ENCODE peak calls at places on chromosomes 2 and 18, in five cellular contexts. J is neural progenitor cell, T is psoas muscle, G is ovary, X is neuronal stem cell. N is an unnamed sample. For H3K27me3 and H3K36me3, the result is how much of the 10 kb centered on the place peaks cover.

GRCh38 chr2:71154798-71155197 is 24.4 kb downstream of the MPHOSPH10 start:
- DNase-seq in J (peak), T (no peak), G (no peak), X (no peak), N (peak)

GRCh38 chr2:111692311-111692710 is 191.7 kb downstream of the ANAPC1 start:
- DNase-seq in J (no peak), T (no peak), G (no peak), X (no peak), N (no peak)

GRCh38 chr2:233093721-233094120 is 33.6 kb downstream of the INPP5D start:
- DNase-seq in J (no peak), T (no peak), G (no peak), X (no peak), N (no peak)

GRCh38 chr2:176491172-176491904 is 222.1 kb downstream of the MTX2 start:
- DNase-seq in J (no peak), T (peak), G (peak), X (no peak), N (no peak)

GRCh38 chr2:40820319-40820718 is 368.4 kb upstream of the SLC8A1 start:
- DNase-seq in J (no peak), T (no peak), G (no peak), X (no peak), N (no peak)

GRCh38 chr18:60049172-60049571 is 149.4 kb downstream of the PMAIP1 start:
- DNase-seq in J (no peak), T (no peak), G (no peak), X (no peak), N (no peak)

GRCh38 chr2:219309278-219309677 is at the start of gene PTPRN:
- DNase-seq in J (peak), T (no peak), G (no peak), X (peak), N (peak)

GRCh38 chr2:153106802-153107477 is 371.6 kb downstream of the RPRM start:
- DNase-seq in J (no peak), T (no peak), G (no peak), X (no peak), N (no peak)

DNA sequence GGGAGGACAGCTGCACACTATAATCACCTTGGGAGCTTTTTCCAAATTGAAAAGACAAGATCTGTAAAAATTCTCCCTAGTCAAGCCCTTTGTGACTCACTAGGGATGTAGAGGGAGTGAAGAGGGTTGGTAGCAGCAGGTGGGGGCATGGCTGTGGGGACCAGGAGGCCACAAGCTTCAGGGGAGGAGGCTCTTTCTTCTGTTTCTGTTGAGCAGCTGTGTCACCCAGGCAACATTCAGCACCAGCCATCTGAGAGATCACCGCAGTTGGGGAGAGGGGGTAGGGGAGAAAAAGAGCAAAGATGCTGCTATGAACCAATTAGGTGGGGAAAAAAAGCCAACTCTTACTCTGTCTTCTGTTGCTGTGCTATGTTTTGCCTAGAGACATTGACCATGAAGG is 352.3 kb upstream of the MEIS1 start:
- DNase-seq in J (peak), T (no peak), G (no peak), X (no peak), N (no peak)
- H3K27me3 ChIP-seq in J (under half), T (under half), G (under half), X (under half), N (under half)

GRCh38 chr2:119694470-119694993 is 15.5 kb downstream of the TMEM177 start:
- DNase-seq in J (no peak), T (no peak), G (no peak), X (no peak), N (no peak)
- H3K4me3 ChIP-seq in J (no peak), T (no peak), G (no peak), X (no peak), N (no peak)

DNA sequence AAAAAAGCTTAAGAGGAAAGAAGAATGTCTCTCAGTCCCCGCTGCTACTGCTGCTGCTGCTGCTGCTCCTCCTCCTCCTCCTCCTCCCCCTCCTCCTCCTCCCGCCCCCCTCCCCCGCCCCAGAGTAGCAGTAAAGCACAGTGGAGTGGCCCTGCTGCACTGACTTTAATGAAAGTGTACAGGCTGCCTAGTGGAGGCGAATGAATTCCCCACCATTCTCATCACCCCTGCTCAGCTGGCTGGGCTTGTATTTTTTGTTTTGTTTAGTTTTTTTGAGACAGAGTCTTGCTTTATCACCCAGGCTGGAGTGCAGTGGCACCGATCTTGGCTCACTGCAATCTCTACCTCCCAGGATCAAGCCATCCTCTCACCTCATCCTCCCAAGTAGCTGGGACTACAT is 34.3 kb downstream of the GORASP2 start:
- DNase-seq in J (no peak), T (no peak), G (no peak), X (no peak), N (peak)
- H3K36me3 ChIP-seq in J (under half), T (under half), G (under half), X (under half), N (under half)

GRCh38 chr2:173213181-173213580 is 137.5 kb downstream of the MAP3K20 start:
- DNase-seq in J (no peak), T (no peak), G (no peak), X (no peak), N (no peak)
- H3K27me3 ChIP-seq in J (under half), T (under half), G (under half), X (under half), N (under half)

DNA sequence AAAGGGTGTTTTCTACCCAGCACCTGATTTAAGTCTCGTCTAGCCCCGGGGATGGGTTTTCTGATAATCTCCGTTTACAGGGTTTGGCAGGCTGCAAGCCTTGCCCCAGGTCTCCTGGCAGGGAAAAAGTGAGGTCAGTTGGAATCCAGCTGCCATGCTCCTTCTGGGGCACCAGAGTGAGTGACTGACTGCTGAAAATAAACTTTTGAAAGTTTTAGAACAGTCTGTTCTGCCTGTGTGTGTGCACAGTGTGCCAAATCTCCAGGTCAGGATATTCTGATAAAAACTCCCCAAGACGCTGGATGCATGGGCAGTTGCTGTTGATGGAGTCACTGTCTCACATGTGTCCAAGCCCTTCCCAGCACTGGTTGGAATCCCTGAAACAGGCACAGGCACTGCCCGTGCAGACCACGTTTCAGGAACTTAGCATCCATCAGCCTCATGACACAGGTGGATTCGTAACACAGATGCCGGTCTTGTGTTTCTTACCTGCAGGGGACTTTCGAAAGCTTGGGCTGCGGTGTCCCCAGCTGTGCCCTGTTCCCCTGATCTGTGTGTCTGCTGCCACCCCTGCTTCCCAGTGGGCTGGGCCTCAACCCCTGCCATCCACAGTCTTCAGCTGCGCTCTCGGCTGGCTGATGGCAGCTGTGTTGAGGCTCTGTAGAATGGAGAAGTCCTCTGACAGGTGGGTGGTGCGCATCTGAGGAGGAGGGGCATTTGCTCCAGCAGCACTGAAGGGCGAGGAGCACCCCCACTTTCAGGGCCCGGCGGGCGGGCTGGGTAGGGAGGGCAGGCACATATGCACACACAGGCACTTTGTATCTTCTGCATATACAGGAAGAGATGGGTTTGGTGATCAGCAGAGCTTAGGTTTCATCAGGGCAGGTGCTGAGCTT is 65.0 kb downstream of the SH3RF3 start:
- DNase-seq in J (no peak), T (no peak), G (no peak), X (no peak), N (no peak)
- H3K4me3 ChIP-seq in J (no peak), T (no peak), G (no peak), X (no peak), N (no peak)

DNA sequence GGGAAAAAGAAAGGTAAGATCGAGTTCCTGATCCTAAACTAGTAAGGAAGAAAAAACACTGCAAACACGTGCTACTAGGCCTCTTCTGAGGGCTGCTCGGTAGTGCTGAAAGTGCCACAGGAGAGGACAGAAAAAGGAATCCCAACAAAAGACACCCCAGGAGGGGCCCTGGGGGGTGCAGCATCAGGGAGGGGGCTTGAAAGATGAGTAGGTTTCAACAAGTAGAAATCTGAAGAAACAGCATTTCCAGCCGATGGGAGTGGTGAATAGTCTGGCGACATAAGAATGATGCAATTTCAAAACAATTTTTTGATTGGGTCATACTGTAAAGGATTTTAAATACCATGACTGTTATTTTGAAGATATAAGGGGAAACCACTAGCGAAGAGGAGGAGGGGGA is 98.6 kb downstream of the NOL10 start:
- DNase-seq in J (peak), T (no peak), G (no peak), X (no peak), N (no peak)
- H3K36me3 ChIP-seq in J (under half), T (under half), G (under half), X (under half), N (under half)

DNA sequence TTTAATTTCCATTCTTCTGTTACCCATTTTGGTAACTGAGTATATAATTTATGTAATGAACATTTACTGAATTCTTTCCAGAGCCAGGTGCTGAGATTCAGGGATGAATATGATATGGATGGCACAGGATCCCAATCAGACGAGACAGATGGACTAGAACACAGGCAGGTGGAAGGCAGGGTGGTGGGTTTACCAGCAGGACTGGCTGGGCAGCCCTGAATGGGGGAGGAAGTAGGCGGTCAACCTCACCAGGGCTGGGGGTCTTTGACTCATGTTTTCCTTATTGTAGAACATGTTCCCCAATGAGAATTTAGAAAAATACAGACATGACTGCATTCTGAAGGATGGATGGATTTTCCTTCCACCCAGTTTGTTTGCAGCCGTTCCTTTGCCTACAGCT is 80.3 kb downstream of the CIB4 start:
- DNase-seq in J (no peak), T (no peak), G (no peak), X (no peak), N (no peak)
- H3K27me3 ChIP-seq in J (under half), T (half or more), G (under half), X (under half), N (under half)

N was measured in H7.